ENCODE peak calls at places on chromosomes 2 and 18, in seven cellular contexts. S, K, G, Y, P, V and T are unnamed samples.

GRCh38 chr2:158045362-158045761 is 56.3 kb upstream of the UPP2 start:
- DNase-seq in S (no peak), K (no peak), G (no peak), Y (no peak), P (no peak), V (peak; percentile 18), T (no peak)

GRCh38 chr2:61807036-61807757 is 46.7 kb downstream of the FAM161A start:
- DNase-seq in S (no peak), K (no peak), G (no peak), Y (no peak), P (no peak), V (no peak), T (no peak)

GRCh38 chr2:12347049-12347448 is 369.7 kb upstream of the TRIB2 start:
- DNase-seq in S (no peak), K (no peak), G (no peak), Y (no peak), P (no peak), V (no peak), T (no peak)

GRCh38 chr2:239259173-239259572 is 141.6 kb downstream of the HDAC4 start:
- DNase-seq in S (peak; percentile 31), K (no peak), G (no peak), Y (no peak), P (no peak), V (no peak), T (no peak)

GRCh38 chr2:218659988-218660358 is 490 bp downstream of the BCS1L start:
- DNase-seq in S (no peak), K (no peak), G (no peak), Y (no peak), P (no peak), V (no peak), T (no peak)

GRCh38 chr18:38718365-38718901 is 1152.8 kb upstream of the CELF4 start:
- DNase-seq in S (no peak), K (no peak), G (no peak), Y (no peak), P (no peak), V (peak; percentile 34), T (no peak)

GRCh38 chr2:95269036-95269680 is 5.1 kb upstream of the PROM2 start:
- DNase-seq in S (peak; percentile 76), K (no peak), G (no peak), Y (no peak), P (no peak), V (peak; percentile 1), T (no peak)

GRCh38 chr2:172745636-172746035 is 10.0 kb downstream of the RAPGEF4 start:
- DNase-seq in S (no peak), K (no peak), G (no peak), Y (no peak), P (no peak), V (no peak), T (no peak)

GRCh38 chr2:153354406-153354805 is 124.2 kb downstream of the RPRM start:
- DNase-seq in S (no peak), K (no peak), G (no peak), Y (no peak), P (no peak), V (no peak), T (no peak)